ENCODE peak calls at places on chromosomes 3 and 15, in five cellular contexts. I is cardiac fibroblast; M is CD8-positive, alpha-beta T cell; H is CD4-positive, alpha-beta T cell; P is GM20000. W is an unnamed sample.
A peak's percentile ranks its signal among the peaks of the same experiment; 100 is the strongest.

GRCh38 chr15:67303490-67304363 is 49.1 kb downstream of the IQCH start:
- DNase-seq in M (no peak), I (peak; percentile 55), H (no peak), P (peak; percentile 39), W (peak; percentile 55)

GRCh38 chr15:29888651-29889050 is 66.4 kb upstream of the TJP1 start:
- DNase-seq in M (no peak), H (no peak), I (peak; percentile 73), P (no peak), W (no peak)

GRCh38 chr15:90315276-90315982 is 36.7 kb upstream of the ZNF774 start:
- DNase-seq in M (no peak), P (no peak), I (peak; percentile 96), H (no peak), W (peak; percentile 51)

GRCh38 chr15:90860942-90861675 is 7.3 kb upstream of the FURIN start:
- DNase-seq in I (no peak), P (no peak), H (no peak), M (no peak), W (peak; percentile 73)

GRCh38 chr3:25899352-25900101 is 109.6 kb downstream of the OXSM start:
- DNase-seq in P (no peak), M (no peak), I (no peak), H (no peak), W (no peak)

GRCh38 chr15:78390242-78390641 is 47.8 kb upstream of the IREB2 start:
- DNase-seq in M (no peak), H (no peak), I (no peak), P (no peak), W (no peak)

GRCh38 chr3:140898340-140899180 is 43.1 kb upstream of the SLC25A36 start:
- DNase-seq in M (no peak), P (peak; percentile 54), I (peak; percentile 72), H (no peak), W (peak; percentile 47)

GRCh38 chr3:66860771-66861170 is 137.3 kb upstream of the KBTBD8 start:
- DNase-seq in M (no peak), I (no peak), H (no peak), P (no peak), W (no peak)

GRCh38 chr3:1576047-1576446 is 483.2 kb downstream of the CNTN6 start:
- DNase-seq in H (no peak), P (no peak), M (no peak), I (no peak), W (no peak)

GRCh38 chr3:128854382-128854939 is 25.0 kb upstream of the ACAD9 start:
- DNase-seq in H (no peak), I (no peak), P (no peak), M (no peak), W (no peak)

GRCh38 chr15:89472785-89473256 is 23.6 kb downstream of the RHCG start:
- DNase-seq in I (peak; percentile 64), M (no peak), H (no peak), P (peak; percentile 86), W (peak; percentile 67)

GRCh38 chr3:46844397-46844796 is 18.8 kb downstream of the MYL3 start:
- DNase-seq in I (no peak), P (no peak), H (no peak), M (no peak), W (no peak)

GRCh38 chr15:48190932-48191573 is 412 bp upstream of the CTXN2 start:
- DNase-seq in P (peak; percentile 48), H (peak; percentile 6), I (peak; percentile 64), M (peak; percentile 3), W (peak; percentile 40)

GRCh38 chr3:167575000-167575399 is 78.7 kb downstream of the WDR49 start:
- DNase-seq in P (no peak), I (no peak), H (no peak), M (no peak), W (no peak)

GRCh38 chr3:85377115-85377514 is 418.3 kb downstream of the CADM2 start:
- DNase-seq in M (no peak), P (no peak), H (no peak), I (no peak), W (no peak)

DNA sequence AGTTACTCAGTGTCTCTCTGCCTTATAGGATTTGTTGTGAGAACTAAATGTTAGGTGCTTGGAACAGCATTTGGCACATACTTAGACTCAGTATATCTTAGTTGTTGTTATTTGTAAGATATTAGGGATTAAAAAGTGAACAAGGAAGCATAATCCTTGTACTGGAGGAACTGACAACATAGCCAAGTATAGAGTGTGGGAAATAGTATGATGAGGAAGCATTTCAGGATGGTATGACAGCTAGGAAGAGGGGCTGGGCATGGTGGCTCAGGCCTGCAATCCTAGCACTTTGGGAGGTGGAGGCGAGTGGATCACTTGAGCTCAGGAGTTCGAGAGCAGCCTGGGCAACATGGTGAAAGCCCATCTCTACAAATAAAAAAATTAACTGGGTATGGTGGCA is 16.6 kb upstream of the GCNT3 start:
- DNase-seq in P (no peak), H (no peak), I (no peak), M (no peak), W (no peak)
- TF ChIP-seq CTCF in P (no peak), H (no peak), I (no peak), M (no peak), W (no peak)

DNA sequence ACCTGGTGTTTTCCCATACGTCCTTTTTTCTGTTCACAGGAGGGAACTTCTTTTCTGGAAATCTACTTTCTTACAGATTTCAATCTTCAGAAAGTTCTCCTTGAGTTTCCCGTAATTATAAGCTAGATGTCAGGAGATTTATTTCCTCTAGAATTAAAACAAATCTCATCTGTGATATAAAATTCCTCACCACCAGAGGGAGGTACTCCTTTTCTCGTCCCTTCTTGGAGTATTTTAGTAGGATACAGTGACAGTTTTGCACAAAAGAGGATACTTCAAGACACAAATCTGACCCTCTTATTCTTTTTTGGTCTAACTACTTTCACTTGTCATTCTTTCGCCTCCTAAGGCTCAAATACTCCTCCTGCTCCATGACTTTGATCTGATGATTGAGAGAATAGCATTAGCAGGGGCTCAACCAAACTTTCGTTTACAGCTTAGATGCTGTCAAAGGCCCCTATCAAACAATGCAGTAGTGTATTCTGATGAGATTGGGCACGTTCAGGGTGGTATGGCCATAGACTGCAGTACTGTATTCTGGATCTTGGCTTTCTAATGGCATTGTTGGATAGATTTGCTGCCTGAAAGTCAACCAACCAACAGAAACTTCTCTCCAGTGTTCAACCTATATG is 38.0 kb downstream of the TMEM41A start:
- DNase-seq in M (no peak), I (peak; percentile 48), P (peak; percentile 9), H (no peak), W (peak; percentile 45)
- TF ChIP-seq CTCF in M (no peak), I (no peak), P (no peak), H (no peak), W (peak; percentile 19)

GRCh38 chr15:55991841-55992768 is 1.3 kb downstream of the NEDD4 start:
- DNase-seq in H (no peak), M (no peak), P (peak; percentile 25), I (no peak), W (no peak)

GRCh38 chr15:55990986-55991385 is 2.4 kb downstream of the NEDD4 start:
- DNase-seq in P (no peak), I (no peak), H (no peak), M (no peak), W (no peak)

GRCh38 chr15:55992769-55993110 is 672 bp downstream of the NEDD4 start:
- DNase-seq in P (no peak), M (no peak), I (no peak), H (no peak), W (no peak)

GRCh38 chr15:55993111-55993803 is at the start of gene NEDD4:
- DNase-seq in M (peak; percentile 56), H (peak; percentile 38), P (peak; percentile 95), I (peak; percentile 89), W (peak; percentile 83)

GRCh38 chr15:55993804-55994539 is 560 bp upstream of the NEDD4 start:
- DNase-seq in M (no peak), H (no peak), I (peak; percentile 59), P (no peak), W (peak; percentile 62)
- TF ChIP-seq CTCF in M (no peak), H (no peak), I (no peak), P (no peak), W (peak; percentile 32)

GRCh38 chr15:96290679-96291078 is 39.8 kb upstream of the NR2F2 start:
- DNase-seq in I (no peak), H (no peak), M (no peak), P (no peak), W (no peak)

GRCh38 chr15:96285715-96286367 is 44.7 kb upstream of the NR2F2 start:
- DNase-seq in I (no peak), P (no peak), M (no peak), H (no peak), W (no peak)

DNA sequence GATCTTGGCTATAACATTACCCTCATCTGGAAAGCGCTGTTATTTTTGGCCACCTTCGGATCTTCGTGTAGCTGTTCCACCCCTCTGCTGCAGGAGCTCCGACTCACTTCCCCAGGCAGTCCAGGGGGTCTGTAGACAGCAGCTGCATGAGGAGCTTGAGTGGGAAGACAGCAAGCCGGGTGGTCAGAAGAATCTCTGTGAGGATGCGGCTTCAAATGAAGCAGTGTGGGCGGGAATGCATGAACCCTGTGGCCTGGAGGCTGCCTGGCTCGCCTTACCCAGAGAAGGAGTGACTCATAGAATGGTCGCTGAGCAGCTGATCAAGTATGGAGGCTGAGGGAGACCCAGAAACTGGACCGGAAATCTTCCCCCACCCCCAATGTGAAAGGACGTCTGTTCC is 45.2 kb upstream of the NR2F2 start:
- DNase-seq in P (no peak), I (peak; percentile 76), H (no peak), M (no peak), W (no peak)
- TF ChIP-seq CTCF in P (no peak), I (no peak), H (no peak), M (no peak), W (no peak)